ENCODE peak calls at places on chromosomes 6 and 20, in five cellular contexts. T is left lung, M is AG04450, Y is kidney, O is ovary. X is an unnamed sample.

GRCh38 chr6:39543117-39543516 is 182.1 kb downstream of the KIF6 start:
- DNase-seq in T (no peak), M (no peak), Y (no peak), O (peak), X (no peak)

GRCh38 chr6:125781307-125781868 is 9.4 kb upstream of the NCOA7 start:
- DNase-seq in T (no peak), M (no peak), Y (no peak), O (peak), X (no peak)

GRCh38 chr20:18412202-18412901 is 54.5 kb downstream of the DZANK1 start:
- DNase-seq in T (no peak), M (no peak), Y (no peak), O (no peak), X (no peak)

GRCh38 chr6:131741688-131742393 is 31.0 kb upstream of the CTAGE9 start:
- DNase-seq in T (no peak), M (no peak), Y (no peak), O (no peak), X (no peak)

GRCh38 chr6:20444786-20445271 is 43.1 kb downstream of the E2F3 start:
- DNase-seq in T (no peak), M (no peak), Y (no peak), O (no peak), X (peak)

GRCh38 chr6:22657341-22657985 is 88.1 kb downstream of the HDGFL1 start:
- DNase-seq in T (no peak), M (no peak), Y (no peak), O (no peak), X (peak)

GRCh38 chr6:28001351-28001750 is 44.3 kb downstream of the OR2B6 start:
- DNase-seq in T (no peak), M (no peak), Y (no peak), O (no peak), X (no peak)

GRCh38 chr20:43666376-43667328 is at the start of gene MYBL2:
- DNase-seq in T (peak), M (no peak), Y (peak), O (no peak), X (peak)

GRCh38 chr6:73675466-73676098 is 20.4 kb upstream of the CD109 start:
- DNase-seq in T (peak), M (peak), Y (peak), O (peak), X (peak)

GRCh38 chr6:24919404-24919892 is 16.3 kb downstream of the RIPOR2 start:
- DNase-seq in T (no peak), M (no peak), Y (no peak), O (no peak), X (no peak)

GRCh38 chr6:136783495-136784270 is 8.6 kb downstream of the MAP3K5 start:
- DNase-seq in T (peak), M (no peak), Y (no peak), O (no peak), X (no peak)

GRCh38 chr20:38330638-38331037 is 15.6 kb upstream of the LBP start:
- DNase-seq in T (no peak), M (no peak), Y (no peak), O (no peak), X (no peak)

GRCh38 chr20:62366370-62367135 is 559 bp downstream of the LAMA5 start:
- DNase-seq in T (no peak), M (no peak), Y (peak), O (peak), X (peak)

GRCh38 chr6:21003780-21004541 is 469.7 kb downstream of the CDKAL1 start:
- DNase-seq in T (no peak), M (peak), Y (no peak), O (no peak), X (peak)

GRCh38 chr6:93418113-93418447 is 1.3 kb downstream of the EPHA7 start:
- DNase-seq in T (no peak), M (no peak), Y (no peak), O (no peak), X (no peak)

GRCh38 chr20:20366896-20367680 is 816 bp upstream of the INSM1 start:
- DNase-seq in T (no peak), M (no peak), Y (peak), O (no peak), X (no peak)

DNA sequence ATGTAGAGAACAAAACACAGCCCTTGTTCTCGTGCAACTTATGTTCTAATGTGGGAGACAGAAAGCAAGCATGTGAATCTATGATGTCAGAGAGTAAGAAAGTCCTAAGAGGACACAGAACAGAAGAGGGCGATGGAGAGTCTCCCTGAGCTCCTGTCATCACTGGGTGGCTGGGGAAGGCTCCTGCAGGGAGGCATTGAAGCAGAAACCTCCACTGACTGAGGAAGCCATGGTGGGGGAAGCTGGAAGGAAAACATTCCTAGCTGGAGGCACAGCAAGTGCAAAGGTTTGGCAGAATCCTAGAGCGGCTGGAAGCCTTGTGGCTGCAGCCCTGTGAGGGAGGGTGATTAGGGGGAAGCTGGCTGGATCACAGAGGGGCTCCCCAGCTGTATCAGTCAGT is 248.0 kb downstream of the CDH26 start:
- DNase-seq in T (no peak), M (peak), Y (no peak), O (no peak), X (peak)
- TF ChIP-seq CTCF in T (no peak), M (peak), Y (peak), O (no peak), X (no peak)

DNA sequence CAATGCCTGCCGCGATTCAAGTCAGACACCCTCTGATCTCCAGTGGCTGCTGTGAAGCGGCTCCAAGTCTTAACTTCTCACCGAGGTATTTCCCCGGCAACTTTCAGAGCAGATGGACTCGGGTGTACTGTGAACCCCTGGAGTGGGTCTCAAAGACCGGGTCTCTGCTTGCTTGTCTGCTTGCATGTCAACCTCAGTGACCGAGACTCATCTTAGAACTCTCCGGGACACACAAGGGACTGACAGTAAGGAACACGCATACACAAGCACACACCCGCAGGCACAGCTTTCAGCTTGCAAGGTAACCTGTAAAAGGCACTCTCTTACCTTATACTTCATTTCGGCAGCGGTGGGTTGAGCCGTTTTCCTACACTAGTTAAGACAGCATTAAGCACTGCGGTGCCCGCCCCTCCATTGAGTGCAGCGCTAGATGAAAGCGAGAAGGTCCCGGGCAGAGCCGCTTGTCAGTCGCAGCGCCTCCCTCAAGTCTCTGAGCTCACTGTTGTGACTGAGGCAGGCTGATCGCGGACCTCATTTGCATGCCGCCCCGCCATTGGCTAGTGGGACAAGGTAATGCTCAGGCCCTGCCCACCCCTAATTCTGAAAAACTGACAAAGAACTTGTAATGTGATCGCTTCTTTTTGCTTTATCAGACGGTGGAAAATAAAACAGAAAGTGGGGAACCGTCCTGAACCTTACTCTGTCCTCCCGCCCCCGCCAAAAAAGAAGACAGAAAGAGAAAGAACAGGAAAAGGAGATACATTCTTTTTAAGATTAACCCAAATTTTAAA is at the start of gene NEDD9:
- DNase-seq in T (peak), M (peak), Y (peak), O (peak), X (peak)
- TF ChIP-seq CTCF in T (no peak), M (no peak), Y (no peak), O (no peak), X (no peak)

DNA sequence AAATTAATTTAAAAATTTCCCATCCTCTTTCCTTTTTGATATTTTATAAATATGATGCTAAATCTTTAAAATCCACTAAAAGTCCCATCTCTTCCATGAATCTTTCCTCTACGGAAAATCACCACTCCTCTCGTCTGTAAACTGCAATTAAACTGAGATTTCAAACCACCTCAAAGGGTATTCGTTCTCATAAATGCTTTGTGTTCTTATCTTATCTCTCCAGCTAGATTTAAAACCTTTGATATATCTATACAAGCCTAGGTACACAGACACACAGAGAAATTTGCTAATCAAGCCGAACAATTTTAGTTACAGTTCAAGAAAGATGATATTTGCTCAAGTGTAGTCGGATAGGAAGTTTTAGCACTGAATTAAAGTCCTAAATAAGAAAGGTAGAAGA is 214.6 kb upstream of the PRDM1 start:
- DNase-seq in T (no peak), M (no peak), Y (no peak), O (no peak), X (no peak)
- TF ChIP-seq CTCF in T (no peak), M (no peak), Y (no peak), O (no peak), X (no peak)

GRCh38 chr6:7390218-7390878 is 740 bp downstream of the RIOK1 start:
- DNase-seq in T (no peak), M (peak), Y (no peak), O (no peak), X (no peak)
- TF ChIP-seq CTCF in T (no peak), M (no peak), Y (no peak), O (no peak), X (no peak)

DNA sequence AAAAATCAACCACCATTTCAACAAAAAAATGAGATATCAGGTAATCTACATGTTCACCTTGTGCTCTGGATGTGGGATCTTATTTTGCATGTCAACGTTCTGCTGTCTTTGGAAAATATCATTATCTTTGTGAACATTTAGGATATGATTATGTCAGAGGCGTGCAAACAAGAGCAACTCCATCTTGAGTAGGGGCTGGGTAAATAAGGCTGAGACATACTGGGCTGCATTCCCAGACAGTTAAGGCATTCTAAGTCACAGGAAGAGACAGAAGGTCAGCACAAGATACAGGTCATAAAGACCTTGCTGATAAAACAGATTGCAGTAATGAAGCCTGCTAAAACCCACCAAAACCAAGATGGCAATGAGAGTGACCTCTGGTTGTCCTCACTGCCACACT is 28.8 kb upstream of the ZBTB24 start:
- DNase-seq in T (no peak), M (no peak), Y (no peak), O (no peak), X (no peak)
- TF ChIP-seq CTCF in T (no peak), M (no peak), Y (no peak), O (no peak), X (no peak)

DNA sequence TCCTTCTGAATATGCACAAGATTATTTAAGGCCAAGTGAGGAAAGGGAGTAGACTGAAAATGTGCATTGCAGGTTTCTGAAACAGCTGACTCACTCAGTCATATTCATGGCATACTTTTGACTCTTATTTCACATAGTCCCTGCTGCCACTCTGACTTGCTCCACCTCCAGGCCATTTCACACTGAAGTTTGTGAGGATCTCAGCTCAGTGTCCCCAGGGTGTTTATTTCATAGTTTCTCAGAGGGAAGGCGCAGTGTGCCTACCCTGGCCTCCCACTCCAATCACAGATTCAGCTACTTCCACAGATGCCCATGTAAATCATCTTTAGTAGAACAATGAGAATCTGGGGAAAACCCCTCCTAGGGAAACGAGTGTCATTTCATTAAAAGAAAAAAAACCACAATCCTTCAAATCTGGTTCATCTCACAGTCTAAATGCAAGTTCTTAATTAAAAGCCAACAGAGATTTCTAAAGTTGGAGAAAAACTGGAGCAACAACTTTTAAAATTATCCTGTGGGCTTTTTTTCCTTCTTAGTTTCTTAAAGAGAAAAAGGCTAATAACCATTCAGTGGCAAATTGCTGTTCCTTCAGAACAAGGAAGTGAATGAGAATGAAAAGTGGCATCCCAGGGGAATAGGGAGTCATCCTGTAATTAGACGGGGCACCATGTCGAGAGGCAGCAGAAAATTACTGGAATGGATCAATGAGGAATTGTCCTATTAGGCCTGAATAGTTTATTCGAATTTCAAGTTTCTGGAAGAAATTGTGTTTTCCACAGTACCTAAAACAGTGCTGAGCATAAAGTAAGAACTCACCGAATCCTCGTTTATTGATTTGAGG is 133.6 kb downstream of the TFAP2B start:
- DNase-seq in T (no peak), M (no peak), Y (no peak), O (no peak), X (no peak)
- TF ChIP-seq CTCF in T (no peak), M (no peak), Y (no peak), O (no peak), X (no peak)

GRCh38 chr6:13485923-13486557 is 1.4 kb downstream of the GFOD1 start:
- DNase-seq in T (peak), M (no peak), Y (no peak), O (no peak), X (peak)

GRCh38 chr6:13486679-13487121 is 700 bp downstream of the GFOD1 start:
- DNase-seq in T (peak), M (no peak), Y (peak), O (peak), X (peak)

GRCh38 chr6:13488015-13488895 is 855 bp upstream of the GFOD1 start:
- DNase-seq in T (peak), M (no peak), Y (peak), O (peak), X (peak)

GRCh38 chr6:13488896-13489237 is 1.5 kb upstream of the GFOD1 start:
- DNase-seq in T (no peak), M (no peak), Y (no peak), O (no peak), X (no peak)

GRCh38 chr6:13487122-13488014 is at the start of gene GFOD1:
- DNase-seq in T (peak), M (peak), Y (peak), O (peak), X (peak)
- TF ChIP-seq CTCF in T (no peak), M (peak), Y (no peak), O (no peak), X (no peak)